ENCODE peak calls at places on chromosomes 7 and 10, in six cellular contexts. X is stomach, R is hepatocyte, E is Panc1, V is heart right ventricle, B is iPS DF 6.9. C is an unnamed sample.

GRCh38 chr7:13049946-13050345 is 362.5 kb downstream of the ARL4A start:
- DNase-seq in E (no peak), V (no peak), B (no peak), R (no peak), X (no peak), C (no peak)

GRCh38 chr10:3636356-3637181 is 148.4 kb downstream of the KLF6 start:
- DNase-seq in X (no peak), V (no peak), R (no peak), B (no peak), E (no peak), C (no peak)

GRCh38 chr7:34656036-34656435 is 2.0 kb upstream of the NPSR1 start:
- DNase-seq in X (no peak), B (no peak), V (no peak), E (no peak), R (no peak), C (no peak)

GRCh38 chr10:102485093-102485785 is 17.3 kb downstream of the ACTR1A start:
- DNase-seq in E (no peak), R (no peak), V (no peak), B (no peak), X (no peak), C (no peak)

GRCh38 chr10:26445411-26446031 is 7.4 kb downstream of the APBB1IP start:
- DNase-seq in E (no peak), V (no peak), R (no peak), X (no peak), B (no peak), C (no peak)

GRCh38 chr10:102509387-102509786 is 5.6 kb downstream of the SUFU start:
- DNase-seq in E (no peak), X (no peak), B (no peak), V (no peak), R (no peak), C (no peak)

GRCh38 chr7:131108212-131108980 is 219.3 kb upstream of the MKLN1 start:
- DNase-seq in X (no peak), R (no peak), E (no peak), V (no peak), B (no peak), C (no peak)

GRCh38 chr10:63375006-63375405 is 90.8 kb downstream of the JMJD1C start:
- DNase-seq in R (no peak), V (no peak), X (no peak), E (no peak), B (no peak), C (no peak)

GRCh38 chr10:18976681-18977251 is 71.8 kb upstream of the MALRD1 start:
- DNase-seq in V (no peak), E (no peak), X (no peak), B (no peak), R (peak; percentile 5), C (no peak)

GRCh38 chr10:60521974-60522405 is 132.3 kb upstream of the ANK3 start:
- DNase-seq in V (no peak), E (no peak), R (peak; percentile 10), X (no peak), B (peak; percentile 16), C (no peak)

GRCh38 chr10:44830022-44830421 is 81.1 kb upstream of the TMEM72 start:
- DNase-seq in R (no peak), X (no peak), E (no peak), V (no peak), B (no peak), C (no peak)

GRCh38 chr10:118035358-118036031 is 11.2 kb downstream of the RAB11FIP2 start:
- DNase-seq in E (no peak), X (no peak), B (no peak), V (no peak), R (no peak), C (no peak)

GRCh38 chr10:70440296-70441160 is 953 bp downstream of the NODAL start:
- DNase-seq in X (no peak), R (no peak), B (no peak), E (no peak), V (no peak), C (no peak)

GRCh38 chr7:12706900-12707536 is 19.6 kb downstream of the ARL4A start:
- DNase-seq in R (no peak), B (no peak), V (no peak), E (no peak), X (no peak), C (no peak)

GRCh38 chr10:1544929-1545328 is 192.4 kb downstream of the ADARB2 start:
- DNase-seq in V (no peak), X (no peak), R (no peak), E (no peak), B (no peak), C (no peak)

GRCh38 chr10:44689368-44689767 is 221.8 kb upstream of the TMEM72 start:
- DNase-seq in V (no peak), R (no peak), E (no peak), B (peak; percentile 11), X (no peak), C (no peak)

GRCh38 chr7:44486693-44487092 is 3.8 kb downstream of the NUDCD3 start:
- DNase-seq in B (no peak), E (no peak), R (peak; percentile 51), V (no peak), X (peak; percentile 28), C (peak; percentile 34)

GRCh38 chr7:100802951-100803350 is 24.4 kb downstream of the EPHB4 start:
- DNase-seq in R (no peak), E (no peak), B (no peak), V (no peak), X (no peak), C (no peak)

GRCh38 chr7:45712057-45712689 is 138.0 kb downstream of the ADCY1 start:
- DNase-seq in E (no peak), X (no peak), R (peak; percentile 1), V (no peak), B (no peak), C (peak; percentile 23)

GRCh38 chr10:97633921-97634320 is 621 bp upstream of the MORN4 start:
- DNase-seq in V (no peak), X (no peak), R (no peak), B (no peak), E (no peak), C (no peak)

GRCh38 chr7:128841961-128842673 is 11.9 kb downstream of the FLNC start:
- DNase-seq in E (no peak), V (no peak), B (no peak), X (peak; percentile 53), R (no peak), C (no peak)

GRCh38 chr10:65142641-65143435 is 1621.6 kb downstream of the REEP3 start:
- DNase-seq in X (no peak), E (no peak), B (no peak), R (no peak), V (no peak), C (no peak)

GRCh38 chr7:128869138-128869943 is 6.7 kb downstream of the ATP6V1F start:
- DNase-seq in B (no peak), X (peak; percentile 69), V (peak; percentile 41), R (peak; percentile 77), E (no peak), C (peak; percentile 45)

GRCh38 chr10:1938317-1938716 is 201.0 kb upstream of the ADARB2 start:
- DNase-seq in E (no peak), X (no peak), V (no peak), B (no peak), R (no peak), C (no peak)

GRCh38 chr10:79074732-79075131 is 6.0 kb downstream of the ZMIZ1 start:
- DNase-seq in V (no peak), X (peak; percentile 86), R (no peak), B (no peak), E (no peak), C (no peak)

GRCh38 chr7:95772298-95772770 is at the start of gene DYNC1I1:
- DNase-seq in V (peak; percentile 77), X (peak; percentile 61), R (peak; percentile 87), E (no peak), B (no peak), C (peak; percentile 63)

GRCh38 chr10:85849315-85849714 is 517.3 kb downstream of the GRID1 start:
- DNase-seq in B (no peak), E (no peak), V (no peak), R (no peak), X (no peak), C (no peak)

GRCh38 chr10:130541090-130541489 is 404.9 kb downstream of the GLRX3 start:
- DNase-seq in E (no peak), R (no peak), X (no peak), V (no peak), B (no peak), C (no peak)

GRCh38 chr7:141011443-141011842 is 3.3 kb downstream of the MRPS33 start:
- DNase-seq in X (no peak), R (no peak), V (no peak), E (no peak), B (no peak), C (no peak)

GRCh38 chr10:79223346-79224048 is 123.8 kb upstream of the PPIF start:
- DNase-seq in E (no peak), B (no peak), V (peak; percentile 86), X (peak; percentile 37), R (peak; percentile 78), C (peak; percentile 85)

GRCh38 chr10:31032515-31033132 is 959 bp upstream of the ZNF438 start:
- DNase-seq in E (no peak), X (no peak), R (no peak), V (no peak), B (no peak), C (no peak)

DNA sequence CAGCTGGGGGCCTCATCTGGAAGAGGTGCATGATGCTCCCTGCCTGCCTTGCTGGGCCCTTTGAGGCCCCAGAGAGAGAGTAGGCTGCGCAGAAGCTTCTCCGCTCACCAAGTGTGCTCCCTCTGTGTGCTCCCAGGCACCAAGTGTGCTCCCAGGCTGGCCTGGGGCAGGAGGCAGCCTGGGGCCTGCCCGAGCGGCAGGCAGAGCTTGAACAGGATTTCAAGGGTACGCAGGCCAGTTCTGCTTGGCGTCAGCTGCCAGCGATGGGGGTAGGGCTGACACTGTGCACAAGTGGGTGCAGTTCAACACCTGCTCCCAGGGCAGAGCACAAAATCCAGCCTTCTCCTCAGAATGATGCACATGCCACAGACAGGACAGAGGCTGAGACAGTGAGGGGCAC is 119.7 kb downstream of the FAM53B start:
- DNase-seq in V (no peak), X (no peak), R (no peak), B (no peak), E (no peak), C (no peak)
- H3K4me1 ChIP-seq in V (peaks cover 96% of the 10 kb centered on the region), X (peaks cover 36% of the 10 kb centered on the region), R (peaks cover 12% of the 10 kb centered on the region), B (peaks cover 11% of the 10 kb centered on the region), E (peaks cover 8% of the 10 kb centered on the region), C (peaks cover 22% of the 10 kb centered on the region)

DNA sequence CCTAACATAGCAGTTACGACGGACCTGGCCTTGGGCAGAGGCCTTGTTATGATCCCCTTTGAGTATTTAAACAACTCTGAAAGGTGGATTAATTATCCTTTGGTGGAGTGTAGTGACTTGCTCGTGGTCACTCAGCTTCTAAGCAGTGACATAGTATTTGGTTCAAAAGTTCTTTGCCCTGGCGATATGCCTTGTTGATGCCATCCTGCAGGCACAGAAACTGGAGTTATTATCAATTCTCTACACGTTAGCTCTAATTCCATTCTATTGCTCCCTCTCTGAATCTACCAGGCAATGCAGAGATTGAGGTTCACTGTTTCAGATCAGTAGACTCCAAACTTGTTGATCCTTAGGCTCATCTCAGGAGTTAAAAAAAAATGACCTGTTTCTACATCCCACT is 32.5 kb upstream of the ELMO1 start:
- DNase-seq in V (no peak), E (no peak), X (no peak), R (no peak), B (no peak), C (no peak)
- H3K27ac ChIP-seq in V (peak overlapping the region; percentile 10), E (no peak overlapping the region), X (no peak overlapping the region), R (no peak overlapping the region), B (no peak overlapping the region), C (no peak overlapping the region)

GRCh38 chr10:132230557-132231210 is 43.9 kb downstream of the DPYSL4 start:
- DNase-seq in R (no peak), B (no peak), X (no peak), E (no peak), V (no peak), C (no peak)
- H3K4me3 ChIP-seq in R (no peak overlapping the region), B (no peak overlapping the region), X (peak overlapping the region; percentile 24), E (no peak overlapping the region), V (no peak overlapping the region), C (no peak overlapping the region)

GRCh38 chr7:143388491-143389101 is 7.5 kb downstream of the ZYX start:
- DNase-seq in B (no peak), X (no peak), R (no peak), V (no peak), E (no peak), C (no peak)
- H3K4me1 ChIP-seq in B (peaks cover under 1% of the 10 kb centered on the region), X (peaks cover 67% of the 10 kb centered on the region), R (peaks cover 45% of the 10 kb centered on the region), V (peaks cover 89% of the 10 kb centered on the region), E (no peaks in the 10 kb centered on the region), C (peaks cover 6% of the 10 kb centered on the region)